ENCODE peak calls at places on chromosomes 5 and 9, in seven cellular contexts. P is lower leg skin, X is bronchial epithelial cell, K is fibroblast of lung, Z is foreskin fibroblast, G is K562, U is cardiac fibroblast. L is an unnamed sample.

GRCh38 chr5:93886917-93887361 is 145.5 kb upstream of the POU5F2 start:
- DNase-seq in G (no peak), P (no peak), K (no peak), Z (peak), X (no peak), U (peak), L (peak)

GRCh38 chr5:1801954-1802295 is 718 bp downstream of the NDUFS6 start:
- DNase-seq in K (no peak), U (peak), P (no peak), Z (no peak), G (peak), X (peak), L (no peak)

GRCh38 chr9:123814526-123814925 is 115.4 kb downstream of the DENND1A start:
- DNase-seq in K (no peak), U (no peak), P (no peak), X (no peak), G (no peak), Z (no peak), L (no peak)

GRCh38 chr5:44387911-44388310 is 1.3 kb downstream of the FGF10 start:
- DNase-seq in G (no peak), K (no peak), P (no peak), X (no peak), U (no peak), Z (no peak), L (no peak)

GRCh38 chr9:38437193-38437823 is 13.1 kb upstream of the IGFBPL1 start:
- DNase-seq in K (peak), Z (peak), X (peak), U (peak), P (peak), G (no peak), L (peak)

GRCh38 chr9:116550728-116551436 is 136.2 kb upstream of the TRIM32 start:
- DNase-seq in X (peak), Z (peak), K (peak), P (no peak), U (peak), G (no peak), L (peak)

GRCh38 chr5:73908440-73908839 is 282.4 kb downstream of the ARHGEF28 start:
- DNase-seq in U (peak), P (no peak), Z (no peak), G (no peak), X (no peak), K (peak), L (no peak)

GRCh38 chr5:133682496-133682895 is 70.2 kb upstream of the FSTL4 start:
- DNase-seq in Z (no peak), G (no peak), K (no peak), U (no peak), X (no peak), P (peak), L (no peak)

GRCh38 chr5:153569036-153569435 is 78.6 kb downstream of the GRIA1 start:
- DNase-seq in Z (peak), K (peak), X (no peak), G (no peak), U (no peak), P (no peak), L (no peak)

GRCh38 chr5:173016621-173017046 is 33.1 kb downstream of the ATP6V0E1 start:
- DNase-seq in P (peak), G (no peak), U (peak), X (peak), K (peak), Z (peak), L (peak)

GRCh38 chr5:143251946-143252345 is 151.5 kb downstream of the NR3C1 start:
- DNase-seq in U (no peak), P (no peak), Z (no peak), K (no peak), G (no peak), X (no peak), L (no peak)

GRCh38 chr5:172766287-172767104 is 4.5 kb downstream of the DUSP1 start:
- DNase-seq in Z (peak), P (peak), U (peak), G (no peak), K (peak), X (peak), L (peak)

GRCh38 chr9:106878943-106879916 is 16.3 kb downstream of the ZNF462 start:
- DNase-seq in G (no peak), U (peak), Z (peak), X (peak), K (peak), P (peak), L (peak)

GRCh38 chr5:58240286-58240685 is 219.6 kb downstream of the PLK2 start:
- DNase-seq in K (peak), G (no peak), P (no peak), Z (peak), U (peak), X (peak), L (peak)

GRCh38 chr5:180050106-180050929 is 21.2 kb downstream of the RNF130 start:
- DNase-seq in U (no peak), X (no peak), P (no peak), G (no peak), Z (no peak), K (no peak), L (no peak)

GRCh38 chr5:14144586-14145355 is 1.6 kb downstream of the TRIO start:
- DNase-seq in X (peak), K (peak), U (peak), G (peak), Z (peak), P (peak), L (peak)

GRCh38 chr9:134880484-134881312 is at the start of gene FCN2:
- DNase-seq in K (no peak), X (no peak), G (no peak), Z (no peak), U (no peak), P (peak), L (no peak)

GRCh38 chr9:18849910-18850677 is 182.9 kb downstream of the SAXO1 start:
- DNase-seq in G (no peak), Z (no peak), K (no peak), P (no peak), X (no peak), U (no peak), L (no peak)

GRCh38 chr9:84711936-84712335 is 42.4 kb downstream of the NTRK2 start:
- DNase-seq in Z (peak), G (no peak), P (peak), U (peak), K (peak), X (peak), L (peak)

GRCh38 chr5:14184082-14184481 is 40.9 kb downstream of the TRIO start:
- DNase-seq in P (no peak), K (no peak), G (no peak), Z (no peak), X (no peak), U (peak), L (peak)

GRCh38 chr9:110880123-110880522 is 158.1 kb downstream of the LPAR1 start:
- DNase-seq in G (no peak), X (no peak), Z (peak), U (peak), P (no peak), K (peak), L (peak)

GRCh38 chr5:166722939-166723338 is 1568.5 kb upstream of the WWC1 start:
- DNase-seq in K (peak), P (no peak), X (peak), G (no peak), Z (peak), U (peak), L (no peak)

GRCh38 chr9:31674264-31674663 is 710.2 kb upstream of the ACO1 start:
- DNase-seq in U (peak), X (peak), G (no peak), Z (peak), K (peak), P (no peak), L (no peak)

GRCh38 chr9:98570055-98570454 is 138.7 kb downstream of the GABBR2 start:
- DNase-seq in Z (no peak), P (peak), K (no peak), G (no peak), U (no peak), X (no peak), L (no peak)

GRCh38 chr9:92974161-92974661 is 26.9 kb downstream of the FGD3 start:
- DNase-seq in P (peak), K (no peak), U (no peak), G (no peak), Z (no peak), X (no peak), L (no peak)

GRCh38 chr9:124007468-124008306 is 3.9 kb upstream of the LHX2 start:
- DNase-seq in G (no peak), P (no peak), Z (no peak), X (no peak), K (no peak), U (no peak), L (no peak)

GRCh38 chr9:133869674-133870419 is 122.3 kb downstream of the VAV2 start:
- DNase-seq in P (no peak), Z (no peak), K (peak), G (peak), U (no peak), X (no peak), L (no peak)

GRCh38 chr9:116572095-116572748 is 114.9 kb upstream of the TRIM32 start:
- DNase-seq in P (peak), X (peak), Z (peak), G (peak), K (peak), U (peak), L (peak)

GRCh38 chr9:107425110-107426025 is 64.2 kb downstream of the KLF4 start:
- DNase-seq in K (peak), X (peak), G (peak), Z (peak), U (peak), P (peak), L (peak)

GRCh38 chr5:56530031-56530430 is 285.3 kb upstream of the MAP3K1 start:
- DNase-seq in X (no peak), G (no peak), U (no peak), Z (no peak), K (no peak), P (no peak), L (no peak)

GRCh38 chr9:14372437-14373318 is 58.7 kb upstream of the NFIB start:
- DNase-seq in P (no peak), Z (peak), K (peak), U (peak), G (peak), X (peak), L (peak)

GRCh38 chr9:73149371-73150067 is 2.1 kb upstream of the ANXA1 start:
- DNase-seq in U (peak), G (peak), K (peak), X (peak), P (no peak), Z (peak), L (peak)

GRCh38 chr9:78029601-78030552 is 1.7 kb downstream of the GNAQ start:
- DNase-seq in X (peak), U (peak), P (no peak), K (peak), G (no peak), Z (peak), L (no peak)

GRCh38 chr9:4855861-4856260 is 63.1 kb downstream of the RCL1 start:
- DNase-seq in G (no peak), P (no peak), Z (peak), X (peak), U (peak), K (peak), L (peak)

GRCh38 chr5:53334431-53334941 is 145.9 kb upstream of the FST start:
- DNase-seq in K (peak), Z (peak), U (peak), X (peak), P (no peak), G (no peak), L (no peak)

GRCh38 chr9:82673201-82673600 is 389.7 kb downstream of the RASEF start:
- DNase-seq in Z (no peak), P (no peak), K (no peak), G (no peak), U (no peak), X (peak), L (no peak)

DNA sequence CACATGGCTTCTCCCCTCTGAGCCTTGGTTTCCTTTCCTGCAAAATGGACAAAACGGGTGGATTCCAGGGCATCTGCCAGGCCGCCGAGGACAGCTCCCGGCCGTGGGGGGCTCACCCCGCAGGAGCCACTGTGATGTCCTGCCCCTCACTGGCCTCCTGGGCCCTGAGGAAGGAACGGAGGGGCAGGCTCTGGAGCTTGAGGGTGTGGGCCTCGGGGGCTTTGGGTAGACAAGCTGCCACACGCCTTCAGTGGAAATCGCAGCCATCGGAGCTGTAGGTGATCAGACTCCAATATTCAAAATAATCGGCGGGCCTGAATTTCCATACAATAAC is 32.2 kb upstream of the UBAC1 start:
- DNase-seq in P (no peak), U (no peak), K (no peak), Z (no peak), G (no peak), X (no peak), L (no peak)
- H3K4me3 ChIP-seq in P (no peak), U (no peak), K (no peak), Z (no peak), G (no peak), X (no peak), L (no peak)

GRCh38 chr9:35695801-35696420 is 6.2 kb upstream of the TPM2 start:
- DNase-seq in P (no peak), U (peak), K (peak), Z (no peak), G (no peak), X (peak), L (no peak)

GRCh38 chr9:35700031-35700430 is 10.3 kb upstream of the TPM2 start:
- DNase-seq in G (no peak), K (no peak), P (no peak), Z (no peak), X (no peak), U (no peak), L (no peak)

GRCh38 chr9:35697486-35697885 is 7.8 kb upstream of the TPM2 start:
- DNase-seq in G (no peak), U (no peak), Z (no peak), X (no peak), P (no peak), K (no peak), L (no peak)

GRCh38 chr9:35698231-35698630 is 8.5 kb upstream of the TPM2 start:
- DNase-seq in K (no peak), P (no peak), U (no peak), X (no peak), Z (no peak), G (no peak), L (no peak)

DNA sequence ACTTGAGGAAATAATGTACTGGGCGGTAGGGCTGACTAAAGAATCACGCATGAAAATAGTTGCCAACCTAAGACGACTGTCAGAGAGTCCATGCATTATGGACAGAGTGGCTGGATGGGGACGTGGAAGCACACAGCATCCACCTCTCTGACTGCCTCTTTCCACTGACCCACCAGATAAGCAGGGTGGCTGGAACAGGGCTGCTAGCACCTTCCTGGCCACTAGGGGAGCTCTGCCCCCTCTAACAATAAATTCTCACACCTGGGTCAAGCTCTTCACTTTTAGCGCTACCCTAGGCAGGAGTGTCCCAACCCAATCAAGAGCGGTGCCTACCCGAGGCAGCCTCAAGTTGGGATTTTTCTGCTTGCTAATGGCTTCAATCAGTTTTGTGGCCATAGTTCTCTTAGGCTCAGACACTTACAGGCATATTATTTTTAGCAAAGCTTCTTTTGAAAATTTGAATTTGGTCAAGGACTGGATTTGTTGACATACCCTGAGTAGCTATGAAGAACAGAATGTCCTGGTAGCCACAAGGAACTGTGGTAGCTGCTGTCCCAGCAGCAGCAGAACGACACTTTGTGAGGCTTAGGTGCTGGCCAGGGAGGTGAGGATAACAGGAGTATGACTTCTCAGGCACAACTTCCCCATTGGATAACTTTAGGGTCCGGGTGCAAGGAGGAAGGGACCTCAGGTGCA is 6.9 kb upstream of the TPM2 start:
- DNase-seq in Z (peak), X (peak), U (peak), P (no peak), G (peak), K (peak), L (no peak)
- H3K4me3 ChIP-seq in Z (no peak), X (no peak), U (no peak), P (no peak), G (no peak), K (no peak), L (no peak)

GRCh38 chr9:131262327-131263032 is 13.8 kb downstream of the FAM78A start:
- DNase-seq in Z (no peak), K (no peak), X (no peak), U (no peak), G (no peak), P (no peak), L (no peak)

GRCh38 chr9:131260751-131261452 is 15.4 kb downstream of the FAM78A start:
- DNase-seq in X (no peak), P (no peak), Z (no peak), G (peak), K (no peak), U (no peak), L (no peak)

GRCh38 chr9:131263701-131264100 is 12.6 kb downstream of the FAM78A start:
- DNase-seq in G (peak), Z (no peak), P (no peak), U (no peak), K (no peak), X (no peak), L (no peak)

GRCh38 chr9:131266301-131267229 is 9.7 kb downstream of the FAM78A start:
- DNase-seq in X (peak), K (no peak), Z (no peak), P (no peak), G (peak), U (no peak), L (no peak)

DNA sequence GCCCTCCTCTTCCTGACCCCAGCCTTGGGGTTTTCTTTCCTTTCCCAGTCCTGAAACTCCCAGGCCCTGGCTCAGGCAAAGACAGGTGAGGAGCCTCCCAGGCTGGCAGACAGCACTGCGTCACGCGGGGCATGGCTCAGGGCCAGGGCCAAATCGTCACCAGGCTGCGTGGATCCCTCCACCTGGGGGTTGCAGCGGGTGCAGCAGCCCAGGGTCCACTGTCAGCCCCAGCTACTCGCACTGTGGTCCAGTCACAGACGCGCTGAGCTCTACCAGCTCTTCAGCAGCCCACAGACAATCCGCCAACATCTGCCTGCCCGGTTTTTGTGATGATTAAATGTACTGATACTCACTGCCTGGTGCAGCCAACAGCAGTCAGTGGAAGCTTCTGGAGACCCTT is 12.1 kb downstream of the FAM78A start:
- DNase-seq in K (no peak), G (peak), X (no peak), Z (no peak), P (no peak), U (no peak), L (no peak)
- H3K4me3 ChIP-seq in K (no peak), G (no peak), X (no peak), Z (no peak), P (no peak), U (no peak), L (no peak)

GRCh38 chr9:34252016-34252415 is 73.2 kb downstream of the UBAP1 start:
- DNase-seq in P (peak), G (no peak), U (peak), K (peak), Z (peak), X (no peak), L (no peak)

GRCh38 chr9:34249274-34249673 is 70.4 kb downstream of the UBAP1 start:
- DNase-seq in P (no peak), K (no peak), G (no peak), X (peak), U (no peak), Z (no peak), L (no peak)

GRCh38 chr9:34253460-34253837 is 74.6 kb downstream of the UBAP1 start:
- DNase-seq in Z (peak), U (peak), P (peak), X (no peak), K (peak), G (no peak), L (peak)

GRCh38 chr9:34252670-34253459 is 74.0 kb downstream of the UBAP1 start:
- DNase-seq in Z (peak), U (peak), X (peak), K (peak), P (peak), G (peak), L (peak)

DNA sequence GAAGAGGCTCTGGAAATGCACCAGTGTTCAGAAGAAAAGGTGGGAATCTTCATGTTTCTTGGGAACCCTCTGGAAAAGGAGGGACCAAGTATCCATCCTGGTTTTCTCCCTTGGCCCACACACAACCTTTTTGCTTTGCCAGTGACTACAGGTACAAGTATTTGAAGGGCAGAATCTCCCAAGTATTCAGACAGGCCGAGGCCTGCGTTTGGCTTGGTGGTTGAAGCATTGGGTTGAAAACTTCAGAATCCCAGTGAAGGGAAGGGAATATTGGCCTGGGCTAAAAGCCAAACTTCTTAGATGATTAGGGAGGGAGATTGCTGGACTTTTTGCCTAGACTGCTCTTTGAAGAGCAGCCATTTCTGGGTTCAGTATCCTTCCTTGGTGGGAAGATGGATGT is 71.9 kb downstream of the UBAP1 start:
- DNase-seq in X (peak), P (no peak), G (no peak), Z (no peak), K (no peak), U (no peak), L (no peak)
- H3K4me3 ChIP-seq in X (no peak), P (no peak), G (no peak), Z (no peak), K (no peak), U (no peak), L (no peak)

DNA sequence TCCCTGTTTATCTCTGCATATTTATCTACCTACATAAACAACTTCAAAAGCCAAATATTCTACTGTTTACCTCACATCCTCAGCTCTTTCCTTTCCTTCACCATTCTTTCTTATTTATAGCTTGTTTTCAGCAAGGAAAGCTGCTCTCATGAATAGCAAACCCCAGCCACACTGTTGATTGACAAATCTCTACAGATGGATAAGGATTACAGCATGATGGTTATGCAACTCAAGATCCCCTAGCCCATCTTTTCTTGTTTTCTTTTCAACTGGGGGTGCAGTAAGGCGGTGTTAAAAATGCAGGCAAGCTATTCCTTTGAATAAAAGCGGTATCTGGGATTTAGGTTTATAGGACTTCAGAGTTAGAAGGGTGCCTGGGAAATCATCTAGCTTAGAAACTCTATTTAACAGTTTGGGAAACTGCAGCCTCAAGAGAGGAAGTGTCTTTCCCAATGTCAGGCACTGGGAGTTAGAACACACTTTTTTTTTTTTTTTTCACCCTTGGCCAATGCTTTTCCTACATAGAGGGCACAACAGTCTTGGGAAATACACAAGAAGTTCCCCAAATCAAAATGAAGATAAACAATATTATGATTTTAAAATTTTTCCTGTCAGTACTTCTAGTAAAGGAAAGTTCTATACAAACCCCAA is 2.7 kb downstream of the SPARC start:
- DNase-seq in U (peak), X (no peak), G (no peak), Z (peak), K (no peak), P (no peak), L (no peak)
- H3K4me3 ChIP-seq in U (peak), X (no peak), G (no peak), Z (peak), K (peak), P (no peak), L (peak)